ENCODE peak calls at places on chromosomes 1 and 21, in six cellular contexts. Z is prostate gland; L is ovary; S is CD8-positive, alpha-beta T cell; F is CD4-positive, alpha-beta T cell; C is esophagus muscularis mucosa. M is an unnamed sample.

GRCh38 chr1:17895986-17896385 is 140.9 kb downstream of the ACTL8 start:
- DNase-seq in S (no peak), Z (no peak), F (no peak), L (no peak), C (no peak), M (no peak)

GRCh38 chr1:160971618-160972056 is 17.0 kb upstream of the ITLN2 start:
- DNase-seq in L (no peak), F (no peak), Z (no peak), C (no peak), S (no peak), M (no peak)

GRCh38 chr1:233597489-233597901 is 16.4 kb upstream of the KCNK1 start:
- DNase-seq in C (no peak), Z (no peak), S (no peak), L (no peak), F (no peak), M (no peak)

GRCh38 chr1:221350091-221350490 is 391.8 kb downstream of the DUSP10 start:
- DNase-seq in C (no peak), F (no peak), Z (no peak), L (no peak), S (no peak), M (no peak)

GRCh38 chr1:242454262-242455051 is 70.0 kb downstream of the PLD5 start:
- DNase-seq in S (no peak), Z (no peak), L (no peak), F (no peak), C (peak), M (no peak)

GRCh38 chr21:41616063-41616591 is 108.2 kb upstream of the TMPRSS2 start:
- DNase-seq in Z (no peak), L (no peak), F (no peak), S (no peak), C (no peak), M (peak)

GRCh38 chr1:155321577-155322497 is 1.1 kb downstream of the RUSC1 start:
- DNase-seq in C (no peak), L (peak), Z (no peak), F (no peak), S (no peak), M (no peak)

GRCh38 chr1:100265562-100265930 is 470 bp upstream of the RTCA start:
- DNase-seq in Z (no peak), F (no peak), L (peak), S (no peak), C (no peak), M (no peak)

GRCh38 chr1:206925116-206925736 is 3.5 kb upstream of the FCMR start:
- DNase-seq in S (peak), L (no peak), C (no peak), Z (no peak), F (peak), M (no peak)

GRCh38 chr21:36716387-36716786 is 17.5 kb downstream of the SIM2 start:
- DNase-seq in F (no peak), L (no peak), S (no peak), C (no peak), Z (no peak), M (no peak)

GRCh38 chr1:208686592-208686991 is 442.4 kb upstream of the PLXNA2 start:
- DNase-seq in L (no peak), Z (no peak), S (no peak), C (no peak), F (no peak), M (no peak)

GRCh38 chr1:78536427-78536826 is 45.7 kb downstream of the PTGFR start:
- DNase-seq in Z (no peak), F (no peak), L (no peak), C (no peak), S (no peak), M (no peak)

DNA sequence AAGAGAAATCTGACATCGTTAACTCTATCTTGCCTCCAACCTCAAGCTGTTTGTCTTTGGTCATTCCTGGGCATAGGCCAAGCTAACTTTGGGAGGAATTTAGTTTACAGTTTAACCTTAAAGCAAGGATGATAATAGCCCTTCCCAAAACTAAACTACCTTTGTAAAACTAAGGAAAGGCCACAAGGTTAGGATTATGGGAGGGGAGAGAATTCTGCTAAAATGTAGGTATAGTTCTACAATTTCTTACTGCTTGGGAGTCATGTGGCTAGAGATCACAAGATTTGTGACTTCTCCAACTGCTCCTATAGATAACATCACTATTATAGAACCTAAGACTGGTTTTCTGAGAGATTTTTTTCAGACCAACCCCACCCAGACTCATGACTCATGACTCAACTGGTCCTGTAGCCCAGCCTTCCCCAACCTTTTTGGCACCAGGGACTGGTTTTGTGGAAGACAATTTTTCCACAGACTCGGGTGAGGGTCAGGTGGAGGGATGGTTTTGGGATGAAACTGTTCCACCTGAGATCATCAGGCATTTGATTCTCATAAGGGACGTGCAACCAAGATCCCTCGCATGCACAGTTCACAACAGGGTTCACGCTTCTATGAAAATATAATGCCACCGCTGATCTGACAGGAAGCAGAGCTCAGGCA is 70.7 kb upstream of the MUTYH start:
- DNase-seq in L (no peak), S (no peak), Z (no peak), F (no peak), C (no peak), M (no peak)
- H3K27ac ChIP-seq in L (no peak), S (no peak), Z (no peak), F (no peak), C (no peak), M (no peak)

GRCh38 chr1:21319447-21320407 is 29.5 kb upstream of the ECE1 start:
- DNase-seq in F (no peak), Z (peak), L (no peak), C (no peak), S (no peak), M (no peak)

GRCh38 chr1:21318714-21319159 is 28.5 kb upstream of the ECE1 start:
- DNase-seq in Z (no peak), F (no peak), C (no peak), L (peak), S (no peak), M (peak)

GRCh38 chr1:21318057-21318713 is 27.9 kb upstream of the ECE1 start:
- DNase-seq in F (no peak), C (no peak), S (no peak), Z (no peak), L (no peak), M (no peak)

GRCh38 chr1:21317035-21317689 is 26.9 kb upstream of the ECE1 start:
- DNase-seq in S (no peak), C (no peak), Z (no peak), L (peak), F (no peak), M (peak)

DNA sequence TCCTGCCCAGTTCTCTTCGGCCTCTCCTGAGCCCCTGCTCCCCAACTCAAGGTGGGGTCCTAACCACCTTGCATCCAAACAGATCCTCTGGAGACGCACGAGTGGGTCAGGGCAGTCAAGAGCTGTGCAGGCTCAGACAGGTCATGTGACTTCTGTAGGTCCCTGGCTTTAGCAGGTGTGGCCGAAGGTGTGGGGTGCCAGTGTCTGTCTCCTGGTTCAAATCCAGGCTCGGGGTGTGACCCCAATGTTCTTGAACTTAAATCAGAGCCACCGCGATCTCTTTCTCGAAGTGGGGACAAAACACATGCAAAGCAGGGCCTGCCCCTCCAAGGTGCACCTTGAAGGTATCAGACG is 27.4 kb upstream of the ECE1 start:
- DNase-seq in S (no peak), L (no peak), Z (no peak), F (no peak), C (no peak), M (no peak)
- H3K27ac ChIP-seq in S (no peak), L (peak), Z (peak), F (no peak), C (peak), M (peak)

GRCh38 chr1:210691039-210691438 is 362.3 kb downstream of the HHAT start:
- DNase-seq in S (no peak), F (no peak), L (no peak), C (no peak), Z (no peak), M (no peak)
- H3K27ac ChIP-seq in S (no peak), F (no peak), L (no peak), C (no peak), Z (no peak), M (no peak)

GRCh38 chr1:61184714-61185106 is 102.3 kb downstream of the NFIA start:
- DNase-seq in S (no peak), C (no peak), L (no peak), F (no peak), Z (no peak), M (no peak)
- H3K27ac ChIP-seq in S (no peak), C (peak), L (peak), F (no peak), Z (peak), M (peak)